ENCODE peak calls at places on chromosome 18, in nine cellular contexts. One of them, this sample, is unnamed.

GRCh38 chr18:29383311-29384273 is 1206.7 kb upstream of the CDH2 start:
- DNase-seq in uterus: no peak
- DNase-seq in gastrocnemius medialis: no peak
- DNase-seq in pancreas: no peak
- DNase-seq in fibroblast of mammary gland: peak
- DNase-seq in heart right ventricle: no peak
- DNase-seq in tibial artery: no peak
- DNase-seq in retinal pigment epithelial cell: peak
- DNase-seq in fibroblast of lung: peak
- DNase-seq in this sample: peak

GRCh38 chr18:74288730-74289129 is 3.0 kb downstream of the CYB5A start:
- DNase-seq in uterus: no peak
- DNase-seq in gastrocnemius medialis: no peak
- DNase-seq in pancreas: no peak
- DNase-seq in fibroblast of mammary gland: peak
- DNase-seq in heart right ventricle: no peak
- DNase-seq in tibial artery: no peak
- DNase-seq in retinal pigment epithelial cell: no peak
- DNase-seq in fibroblast of lung: no peak
- DNase-seq in this sample: peak

GRCh38 chr18:80037869-80038630 is 3.8 kb downstream of the RBFA start:
- DNase-seq in uterus: no peak
- DNase-seq in gastrocnemius medialis: no peak
- DNase-seq in pancreas: no peak
- DNase-seq in fibroblast of mammary gland: no peak
- DNase-seq in heart right ventricle: no peak
- DNase-seq in tibial artery: no peak
- DNase-seq in retinal pigment epithelial cell: no peak
- DNase-seq in fibroblast of lung: no peak
- DNase-seq in this sample: no peak

GRCh38 chr18:7878265-7879173 is 311.4 kb downstream of the PTPRM start:
- DNase-seq in uterus: no peak
- DNase-seq in gastrocnemius medialis: no peak
- DNase-seq in pancreas: no peak
- DNase-seq in fibroblast of mammary gland: no peak
- DNase-seq in heart right ventricle: no peak
- DNase-seq in tibial artery: no peak
- DNase-seq in retinal pigment epithelial cell: no peak
- DNase-seq in fibroblast of lung: no peak
- DNase-seq in this sample: no peak

GRCh38 chr18:3584266-3584665 is 134.3 kb downstream of the TGIF1 start:
- DNase-seq in uterus: no peak
- DNase-seq in gastrocnemius medialis: no peak
- DNase-seq in pancreas: no peak
- DNase-seq in fibroblast of mammary gland: no peak
- DNase-seq in heart right ventricle: no peak
- DNase-seq in tibial artery: no peak
- DNase-seq in retinal pigment epithelial cell: no peak
- DNase-seq in fibroblast of lung: no peak
- DNase-seq in this sample: no peak

GRCh38 chr18:73778052-73778395 is 369.6 kb downstream of the FBXO15 start:
- DNase-seq in uterus: no peak
- DNase-seq in gastrocnemius medialis: no peak
- DNase-seq in pancreas: no peak
- DNase-seq in fibroblast of mammary gland: no peak
- DNase-seq in heart right ventricle: no peak
- DNase-seq in tibial artery: no peak
- DNase-seq in retinal pigment epithelial cell: no peak
- DNase-seq in fibroblast of lung: no peak
- DNase-seq in this sample: no peak

GRCh38 chr18:50218432-50219197 is 23.7 kb upstream of the MYO5B start:
- DNase-seq in uterus: no peak
- DNase-seq in gastrocnemius medialis: no peak
- DNase-seq in pancreas: peak
- DNase-seq in fibroblast of mammary gland: peak
- DNase-seq in heart right ventricle: no peak
- DNase-seq in tibial artery: no peak
- DNase-seq in retinal pigment epithelial cell: no peak
- DNase-seq in fibroblast of lung: peak
- DNase-seq in this sample: peak

GRCh38 chr18:3151379-3152264 is 68.1 kb downstream of the MYOM1 start:
- DNase-seq in uterus: no peak
- DNase-seq in gastrocnemius medialis: no peak
- DNase-seq in pancreas: no peak
- DNase-seq in fibroblast of mammary gland: peak
- DNase-seq in heart right ventricle: no peak
- DNase-seq in tibial artery: no peak
- DNase-seq in retinal pigment epithelial cell: no peak
- DNase-seq in fibroblast of lung: peak
- DNase-seq in this sample: peak

GRCh38 chr18:10916387-10916786 is 233.0 kb downstream of the PIEZO2 start:
- DNase-seq in uterus: no peak
- DNase-seq in gastrocnemius medialis: no peak
- DNase-seq in pancreas: no peak
- DNase-seq in fibroblast of mammary gland: no peak
- DNase-seq in heart right ventricle: no peak
- DNase-seq in tibial artery: no peak
- DNase-seq in retinal pigment epithelial cell: no peak
- DNase-seq in fibroblast of lung: no peak
- DNase-seq in this sample: no peak

GRCh38 chr18:48818329-48819254 is 132.2 kb downstream of the SMAD7 start:
- DNase-seq in uterus: peak
- DNase-seq in gastrocnemius medialis: peak
- DNase-seq in pancreas: peak
- DNase-seq in fibroblast of mammary gland: no peak
- DNase-seq in heart right ventricle: no peak
- DNase-seq in tibial artery: peak
- DNase-seq in retinal pigment epithelial cell: no peak
- DNase-seq in fibroblast of lung: no peak
- DNase-seq in this sample: no peak

GRCh38 chr18:47979611-47980200 is 49.2 kb upstream of the SMAD2 start:
- DNase-seq in uterus: no peak
- DNase-seq in gastrocnemius medialis: no peak
- DNase-seq in pancreas: no peak
- DNase-seq in fibroblast of mammary gland: no peak
- DNase-seq in heart right ventricle: no peak
- DNase-seq in tibial artery: no peak
- DNase-seq in retinal pigment epithelial cell: no peak
- DNase-seq in fibroblast of lung: no peak
- DNase-seq in this sample: no peak

GRCh38 chr18:15198116-15198389 is 450.1 kb downstream of the ANKRD30B start:
- DNase-seq in uterus: no peak
- DNase-seq in gastrocnemius medialis: no peak
- DNase-seq in pancreas: no peak
- DNase-seq in fibroblast of mammary gland: no peak
- DNase-seq in heart right ventricle: no peak
- DNase-seq in tibial artery: no peak
- DNase-seq in retinal pigment epithelial cell: no peak
- DNase-seq in fibroblast of lung: no peak
- DNase-seq in this sample: no peak

DNA sequence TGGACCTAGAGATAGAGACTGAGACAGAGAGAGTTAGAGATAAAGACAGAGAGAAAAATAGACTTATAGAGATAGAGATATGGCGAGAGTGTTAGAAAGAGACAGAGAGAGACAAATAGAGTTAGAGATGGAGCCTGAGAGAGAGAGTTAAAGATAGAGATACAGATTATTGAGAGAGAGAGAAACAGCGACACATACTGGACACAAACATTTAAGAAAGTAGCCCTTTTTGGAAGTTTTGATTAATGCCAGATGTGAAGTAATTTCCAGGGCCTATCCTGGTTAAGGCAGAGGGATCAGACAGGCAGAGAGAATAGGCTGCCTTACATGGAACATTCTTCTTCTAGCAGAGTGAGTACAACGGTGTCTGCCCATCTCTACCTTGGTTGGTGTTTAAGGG is 311.6 kb upstream of the CDH7 start:
- DNase-seq in uterus: no peak
- DNase-seq in gastrocnemius medialis: no peak
- DNase-seq in pancreas: no peak
- DNase-seq in fibroblast of mammary gland: peak
- DNase-seq in heart right ventricle: no peak
- DNase-seq in tibial artery: no peak
- DNase-seq in retinal pigment epithelial cell: no peak
- DNase-seq in fibroblast of lung: no peak
- DNase-seq in this sample: peak
- TF ChIP-seq CTCF in uterus: no peak
- TF ChIP-seq CTCF in gastrocnemius medialis: no peak
- TF ChIP-seq CTCF in pancreas: no peak
- TF ChIP-seq CTCF in fibroblast of mammary gland: no peak
- TF ChIP-seq CTCF in heart right ventricle: no peak
- TF ChIP-seq CTCF in tibial artery: no peak
- TF ChIP-seq CTCF in retinal pigment epithelial cell: peak
- TF ChIP-seq CTCF in fibroblast of lung: no peak
- TF ChIP-seq CTCF in this sample: no peak

DNA sequence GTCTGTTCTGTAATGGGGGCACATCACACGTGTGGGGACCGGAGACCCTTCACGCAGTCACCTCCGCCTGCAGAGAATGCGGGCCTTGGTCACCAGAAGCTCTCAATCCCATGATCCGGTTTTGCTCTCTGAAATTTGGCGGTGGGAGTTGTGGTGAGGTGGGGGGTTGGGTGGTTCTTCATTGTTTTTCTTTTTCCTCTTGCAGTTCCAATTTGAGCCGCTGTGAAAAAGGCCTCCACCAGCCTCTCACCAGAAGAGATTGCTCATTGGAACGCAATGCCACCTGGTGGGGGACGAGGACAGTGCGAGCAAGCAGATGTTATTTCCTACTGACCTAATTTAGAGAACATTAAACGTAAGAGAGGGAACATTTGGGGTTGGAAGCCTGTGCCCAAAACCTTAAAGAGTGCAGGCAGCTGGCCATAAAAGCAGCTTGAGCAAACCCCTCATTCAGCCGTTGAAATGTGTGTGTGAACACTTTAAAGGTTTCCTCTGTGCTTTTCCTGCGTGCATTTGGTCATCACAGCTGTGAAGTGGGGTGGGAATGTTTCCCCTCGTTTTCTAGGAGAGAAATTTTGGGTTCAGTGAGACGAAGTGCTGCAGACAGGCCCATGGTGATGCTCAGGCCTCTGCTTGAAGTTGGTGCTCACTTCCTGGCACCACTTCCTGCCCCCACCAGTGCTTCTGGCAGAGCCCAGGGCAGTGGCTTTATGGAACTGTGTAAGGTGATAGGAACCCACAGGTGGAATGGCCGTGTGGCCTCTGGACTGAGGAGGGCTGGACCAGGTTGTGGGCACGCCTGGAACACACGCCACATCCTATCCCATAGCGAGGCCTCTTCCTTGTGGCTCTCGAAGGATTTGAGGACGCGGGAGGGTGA is 61.7 kb downstream of the ZCCHC2 start:
- DNase-seq in uterus: peak
- DNase-seq in gastrocnemius medialis: peak
- DNase-seq in pancreas: peak
- DNase-seq in fibroblast of mammary gland: peak
- DNase-seq in heart right ventricle: peak
- DNase-seq in tibial artery: peak
- DNase-seq in retinal pigment epithelial cell: peak
- DNase-seq in fibroblast of lung: peak
- DNase-seq in this sample: peak
- H3K4me3 ChIP-seq in uterus: no peak
- H3K4me3 ChIP-seq in gastrocnemius medialis: peak
- H3K4me3 ChIP-seq in pancreas: no peak
- H3K4me3 ChIP-seq in fibroblast of mammary gland: peak
- H3K4me3 ChIP-seq in heart right ventricle: peak
- H3K4me3 ChIP-seq in tibial artery: no peak
- H3K4me3 ChIP-seq in retinal pigment epithelial cell: peak
- H3K4me3 ChIP-seq in fibroblast of lung: no peak
- H3K4me3 ChIP-seq in this sample: no peak

DNA sequence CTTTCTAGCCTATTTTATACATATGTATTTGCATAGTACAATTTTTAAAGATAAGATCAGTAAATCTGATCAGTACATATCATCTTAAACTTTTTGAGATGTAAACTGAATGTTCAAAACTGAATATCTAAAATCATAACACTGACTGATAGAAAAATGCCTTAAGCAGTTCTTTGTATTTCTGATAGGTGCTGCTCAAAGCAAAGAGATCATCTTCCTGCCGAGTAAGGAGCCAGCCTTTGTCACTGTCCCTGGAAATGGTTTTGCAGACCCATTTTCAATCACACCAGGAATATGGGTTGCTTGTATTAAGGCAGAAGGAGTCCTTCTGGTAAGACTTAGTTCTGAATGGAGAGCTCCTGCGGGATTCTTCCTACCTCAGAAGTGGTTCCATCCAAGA is 135.0 kb downstream of the LAMA3 start:
- DNase-seq in uterus: no peak
- DNase-seq in gastrocnemius medialis: no peak
- DNase-seq in pancreas: no peak
- DNase-seq in fibroblast of mammary gland: peak
- DNase-seq in heart right ventricle: no peak
- DNase-seq in tibial artery: no peak
- DNase-seq in retinal pigment epithelial cell: no peak
- DNase-seq in fibroblast of lung: no peak
- DNase-seq in this sample: no peak
- TF ChIP-seq CTCF in uterus: no peak
- TF ChIP-seq CTCF in gastrocnemius medialis: no peak
- TF ChIP-seq CTCF in pancreas: no peak
- TF ChIP-seq CTCF in fibroblast of mammary gland: no peak
- TF ChIP-seq CTCF in heart right ventricle: no peak
- TF ChIP-seq CTCF in tibial artery: no peak
- TF ChIP-seq CTCF in retinal pigment epithelial cell: no peak
- TF ChIP-seq CTCF in fibroblast of lung: no peak
- TF ChIP-seq CTCF in this sample: peak

DNA sequence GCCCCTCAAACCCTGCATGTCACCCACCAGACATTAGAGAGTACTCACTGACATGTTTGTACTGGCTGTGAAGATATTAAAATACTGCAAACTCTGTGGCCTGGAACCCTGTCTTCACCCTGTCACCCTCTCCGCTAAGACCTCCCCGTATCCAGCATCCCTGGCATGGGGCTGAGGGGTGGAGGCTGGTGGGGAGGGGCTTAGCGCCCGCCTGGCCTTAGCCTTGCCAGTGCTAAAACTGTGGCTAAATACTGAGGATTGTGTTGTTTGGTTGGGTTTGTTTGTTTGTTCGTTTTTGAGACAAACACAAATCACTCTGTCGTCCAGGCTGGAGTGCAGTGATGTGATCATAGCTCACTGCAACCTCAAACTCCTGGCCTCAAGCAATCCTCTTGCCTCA is 1.8 kb downstream of the PSTPIP2 start:
- DNase-seq in uterus: no peak
- DNase-seq in gastrocnemius medialis: no peak
- DNase-seq in pancreas: no peak
- DNase-seq in fibroblast of mammary gland: no peak
- DNase-seq in heart right ventricle: no peak
- DNase-seq in tibial artery: no peak
- DNase-seq in retinal pigment epithelial cell: no peak
- DNase-seq in fibroblast of lung: no peak
- DNase-seq in this sample: no peak
- H3K4me3 ChIP-seq in uterus: no peak
- H3K4me3 ChIP-seq in gastrocnemius medialis: no peak
- H3K4me3 ChIP-seq in pancreas: no peak
- H3K4me3 ChIP-seq in fibroblast of mammary gland: no peak
- H3K4me3 ChIP-seq in heart right ventricle: no peak
- H3K4me3 ChIP-seq in tibial artery: no peak
- H3K4me3 ChIP-seq in retinal pigment epithelial cell: no peak
- H3K4me3 ChIP-seq in fibroblast of lung: no peak
- H3K4me3 ChIP-seq in this sample: no peak